ENCODE peak calls at places on chromosome 11, in six cellular contexts. One of them, this sample, is unnamed.

GRCh38 chr11:123063396-123064267 is 1.7 kb upstream of the HSPA8 start:
- DNase-seq in tibial nerve: no peak
- DNase-seq in stomach: peak; percentile 50
- DNase-seq in heart left ventricle: peak; percentile 39
- DNase-seq in HCT116: no peak
- DNase-seq in body of pancreas: peak; percentile 57
- DNase-seq in this sample: peak; percentile 52

GRCh38 chr11:126716456-126717083 is 284.0 kb downstream of the KIRREL3 start:
- DNase-seq in tibial nerve: no peak
- DNase-seq in stomach: peak; percentile 67
- DNase-seq in heart left ventricle: no peak
- DNase-seq in HCT116: peak; percentile 26
- DNase-seq in body of pancreas: peak; percentile 52
- DNase-seq in this sample: peak; percentile 50

GRCh38 chr11:2190670-2191471 is 19.3 kb upstream of the TH start:
- DNase-seq in tibial nerve: no peak
- DNase-seq in stomach: no peak
- DNase-seq in heart left ventricle: no peak
- DNase-seq in HCT116: no peak
- DNase-seq in body of pancreas: no peak
- DNase-seq in this sample: no peak

GRCh38 chr11:122108192-122108799 is 7.7 kb downstream of the BLID start:
- DNase-seq in tibial nerve: no peak
- DNase-seq in stomach: no peak
- DNase-seq in heart left ventricle: no peak
- DNase-seq in HCT116: peak; percentile 57
- DNase-seq in body of pancreas: peak; percentile 17
- DNase-seq in this sample: peak; percentile 49

GRCh38 chr11:75919525-75919924 is 104.5 kb downstream of the UVRAG start:
- DNase-seq in tibial nerve: no peak
- DNase-seq in stomach: no peak
- DNase-seq in heart left ventricle: no peak
- DNase-seq in HCT116: no peak
- DNase-seq in body of pancreas: no peak
- DNase-seq in this sample: no peak

GRCh38 chr11:34819740-34820482 is 96.3 kb downstream of the APIP start:
- DNase-seq in tibial nerve: no peak
- DNase-seq in stomach: no peak
- DNase-seq in heart left ventricle: no peak
- DNase-seq in HCT116: no peak
- DNase-seq in body of pancreas: no peak
- DNase-seq in this sample: no peak

GRCh38 chr11:134244593-134244992 is 8.6 kb downstream of the THYN1 start:
- DNase-seq in tibial nerve: no peak
- DNase-seq in stomach: no peak
- DNase-seq in heart left ventricle: no peak
- DNase-seq in HCT116: no peak
- DNase-seq in body of pancreas: no peak
- DNase-seq in this sample: no peak

GRCh38 chr11:45252134-45252856 is 33.8 kb downstream of the SYT13 start:
- DNase-seq in tibial nerve: no peak
- DNase-seq in stomach: peak; percentile 80
- DNase-seq in heart left ventricle: peak; percentile 68
- DNase-seq in HCT116: peak; percentile 75
- DNase-seq in body of pancreas: peak; percentile 75
- DNase-seq in this sample: peak; percentile 35

GRCh38 chr11:8013833-8014232 is 26.7 kb downstream of the EIF3F start:
- DNase-seq in tibial nerve: no peak
- DNase-seq in stomach: no peak
- DNase-seq in heart left ventricle: no peak
- DNase-seq in HCT116: no peak
- DNase-seq in body of pancreas: no peak
- DNase-seq in this sample: no peak

GRCh38 chr11:14065153-14065552 is 102.6 kb downstream of the SPON1 start:
- DNase-seq in tibial nerve: no peak
- DNase-seq in stomach: no peak
- DNase-seq in heart left ventricle: no peak
- DNase-seq in HCT116: no peak
- DNase-seq in body of pancreas: no peak
- DNase-seq in this sample: no peak

GRCh38 chr11:67248653-67249052 is 17.6 kb upstream of the GRK2 start:
- DNase-seq in tibial nerve: no peak
- DNase-seq in stomach: no peak
- DNase-seq in heart left ventricle: peak; percentile 54
- DNase-seq in HCT116: no peak
- DNase-seq in body of pancreas: no peak
- DNase-seq in this sample: peak; percentile 98

GRCh38 chr11:8765294-8765693 is 82.7 kb downstream of the RPL27A start:
- DNase-seq in tibial nerve: no peak
- DNase-seq in stomach: no peak
- DNase-seq in heart left ventricle: no peak
- DNase-seq in HCT116: no peak
- DNase-seq in body of pancreas: no peak
- DNase-seq in this sample: no peak

GRCh38 chr11:114280696-114281095 is 15.5 kb upstream of the NNMT start:
- DNase-seq in tibial nerve: no peak
- DNase-seq in stomach: peak; percentile 52
- DNase-seq in heart left ventricle: peak; percentile 64
- DNase-seq in HCT116: peak; percentile 35
- DNase-seq in body of pancreas: peak; percentile 64
- DNase-seq in this sample: no peak

GRCh38 chr11:59794417-59794816 is 16.2 kb downstream of the MRPL16 start:
- DNase-seq in tibial nerve: no peak
- DNase-seq in stomach: no peak
- DNase-seq in heart left ventricle: no peak
- DNase-seq in HCT116: no peak
- DNase-seq in body of pancreas: no peak
- DNase-seq in this sample: no peak

GRCh38 chr11:23311986-23312940 is 452.0 kb upstream of the CCDC179 start:
- DNase-seq in tibial nerve: no peak
- DNase-seq in stomach: no peak
- DNase-seq in heart left ventricle: no peak
- DNase-seq in HCT116: no peak
- DNase-seq in body of pancreas: no peak
- DNase-seq in this sample: no peak

GRCh38 chr11:86938900-86939880 is 16.0 kb downstream of the FZD4 start:
- DNase-seq in tibial nerve: no peak
- DNase-seq in stomach: no peak
- DNase-seq in heart left ventricle: no peak
- DNase-seq in HCT116: peak; percentile 37
- DNase-seq in body of pancreas: peak; percentile 20
- DNase-seq in this sample: no peak

GRCh38 chr11:3178349-3178748 is 13.2 kb upstream of the OSBPL5 start:
- DNase-seq in tibial nerve: no peak
- DNase-seq in stomach: no peak
- DNase-seq in heart left ventricle: no peak
- DNase-seq in HCT116: no peak
- DNase-seq in body of pancreas: no peak
- DNase-seq in this sample: no peak

GRCh38 chr11:368414-369335 is 624 bp upstream of the B4GALNT4 start:
- DNase-seq in tibial nerve: no peak
- DNase-seq in stomach: no peak
- DNase-seq in heart left ventricle: no peak
- DNase-seq in HCT116: no peak
- DNase-seq in body of pancreas: peak; percentile 32
- DNase-seq in this sample: peak; percentile 20

GRCh38 chr11:16924826-16925494 is 89.3 kb downstream of the PLEKHA7 start:
- DNase-seq in tibial nerve: no peak
- DNase-seq in stomach: peak; percentile 86
- DNase-seq in heart left ventricle: peak; percentile 62
- DNase-seq in HCT116: peak; percentile 78
- DNase-seq in body of pancreas: peak; percentile 88
- DNase-seq in this sample: peak; percentile 97

GRCh38 chr11:35348898-35349687 is 70.3 kb downstream of the SLC1A2 start:
- DNase-seq in tibial nerve: no peak
- DNase-seq in stomach: no peak
- DNase-seq in heart left ventricle: no peak
- DNase-seq in HCT116: no peak
- DNase-seq in body of pancreas: no peak
- DNase-seq in this sample: no peak

GRCh38 chr11:102886999-102887398 is 12.2 kb upstream of the MMP12 start:
- DNase-seq in tibial nerve: no peak
- DNase-seq in stomach: no peak
- DNase-seq in heart left ventricle: no peak
- DNase-seq in HCT116: no peak
- DNase-seq in body of pancreas: no peak
- DNase-seq in this sample: no peak

DNA sequence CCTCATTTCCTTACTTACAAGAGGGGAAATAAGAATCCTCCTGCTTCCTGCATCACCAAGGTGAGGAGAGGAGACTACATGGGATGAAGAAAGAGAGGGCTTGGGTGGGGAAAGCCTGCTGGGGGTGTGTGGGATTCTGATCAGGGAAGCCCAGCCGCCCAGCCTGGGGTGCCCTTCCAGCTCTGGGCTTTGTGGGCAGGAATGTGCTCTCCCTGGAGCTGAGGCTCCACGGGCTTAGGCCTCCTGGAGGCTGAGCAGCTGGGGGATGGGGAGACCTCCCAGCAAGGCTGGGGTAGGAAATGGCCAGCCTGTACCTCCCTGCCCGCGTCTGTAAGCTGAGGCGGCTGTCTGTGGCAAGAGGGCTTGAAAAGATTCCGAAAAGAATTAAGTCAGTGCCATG is 206.1 kb downstream of the GRIK4 start:
- DNase-seq in tibial nerve: no peak
- DNase-seq in stomach: no peak
- DNase-seq in heart left ventricle: no peak
- DNase-seq in HCT116: no peak
- DNase-seq in body of pancreas: no peak
- DNase-seq in this sample: no peak
- H3K27me3 ChIP-seq in tibial nerve: no peaks in the 10 kb centered on the region
- H3K27me3 ChIP-seq in stomach: no peaks in the 10 kb centered on the region
- H3K27me3 ChIP-seq in heart left ventricle: no peaks in the 10 kb centered on the region
- H3K27me3 ChIP-seq in HCT116: peaks cover 10% of the 10 kb centered on the region
- H3K27me3 ChIP-seq in body of pancreas: no peaks in the 10 kb centered on the region
- H3K27me3 ChIP-seq in this sample: no peaks in the 10 kb centered on the region

GRCh38 chr11:118928108-118928869 is 2.6 kb upstream of the BCL9L start:
- DNase-seq in tibial nerve: peak; percentile 87
- DNase-seq in stomach: peak; percentile 94
- DNase-seq in heart left ventricle: peak; percentile 92
- DNase-seq in HCT116: peak; percentile 96
- DNase-seq in body of pancreas: peak; percentile 96
- DNase-seq in this sample: peak; percentile 95
- TF ChIP-seq POLR2A in tibial nerve: no peak
- TF ChIP-seq POLR2A in stomach: no peak
- TF ChIP-seq POLR2A in heart left ventricle: no peak
- TF ChIP-seq POLR2A in HCT116: no peak
- TF ChIP-seq POLR2A in body of pancreas: peak; percentile 65
- TF ChIP-seq POLR2A in this sample: no peak

GRCh38 chr11:43925932-43926505 is 16.4 kb upstream of the C11orf96 start:
- DNase-seq in tibial nerve: no peak
- DNase-seq in stomach: no peak
- DNase-seq in heart left ventricle: no peak
- DNase-seq in HCT116: no peak
- DNase-seq in body of pancreas: no peak
- DNase-seq in this sample: no peak

GRCh38 chr11:43927070-43927469 is 15.4 kb upstream of the C11orf96 start:
- DNase-seq in tibial nerve: no peak
- DNase-seq in stomach: no peak
- DNase-seq in heart left ventricle: no peak
- DNase-seq in HCT116: no peak
- DNase-seq in body of pancreas: no peak
- DNase-seq in this sample: no peak

GRCh38 chr11:43928721-43929120 is 13.7 kb upstream of the C11orf96 start:
- DNase-seq in tibial nerve: no peak
- DNase-seq in stomach: no peak
- DNase-seq in heart left ventricle: no peak
- DNase-seq in HCT116: no peak
- DNase-seq in body of pancreas: no peak
- DNase-seq in this sample: no peak

GRCh38 chr11:43925063-43925931 is 17.1 kb upstream of the C11orf96 start:
- DNase-seq in tibial nerve: no peak
- DNase-seq in stomach: no peak
- DNase-seq in heart left ventricle: no peak
- DNase-seq in HCT116: no peak
- DNase-seq in body of pancreas: peak; percentile 50
- DNase-seq in this sample: no peak

DNA sequence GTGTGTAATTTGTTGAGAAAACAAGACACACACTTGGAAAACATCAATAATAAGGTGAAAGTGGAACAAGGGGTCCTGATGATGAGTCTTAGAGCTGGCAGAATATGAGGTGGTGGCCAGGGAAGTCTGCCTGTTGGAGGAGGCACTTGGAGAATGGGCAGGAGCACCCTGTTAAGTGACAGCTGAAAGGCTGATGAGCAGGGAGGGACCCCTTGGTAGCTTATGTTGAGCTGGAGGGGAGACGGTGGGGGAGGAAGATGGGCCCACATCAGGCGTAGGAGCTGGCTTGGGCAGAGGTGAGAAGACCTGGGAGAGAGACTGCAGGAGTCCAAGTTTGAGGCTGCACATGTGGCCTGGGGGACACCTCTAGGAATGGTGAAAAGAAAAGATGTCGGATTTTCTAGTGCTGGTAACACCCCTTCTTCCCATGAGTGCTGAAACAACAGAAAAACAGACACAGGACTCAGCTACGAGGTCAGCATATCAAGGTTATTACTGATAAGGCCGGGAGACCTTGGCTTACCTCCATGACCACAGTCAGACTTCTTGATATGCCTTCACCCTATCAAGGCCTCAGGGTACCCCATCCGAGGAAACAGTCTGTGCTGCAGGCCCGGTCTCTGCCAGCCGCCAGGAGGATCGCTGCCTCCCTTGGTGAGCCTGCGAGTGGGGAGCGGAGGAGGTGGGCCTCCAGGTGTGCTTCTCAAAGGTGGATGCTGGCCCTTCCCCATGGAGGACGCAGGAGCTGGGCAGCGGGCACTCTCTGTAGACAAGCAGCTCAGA is 14.3 kb upstream of the C11orf96 start:
- DNase-seq in tibial nerve: no peak
- DNase-seq in stomach: no peak
- DNase-seq in heart left ventricle: no peak
- DNase-seq in HCT116: no peak
- DNase-seq in body of pancreas: no peak
- DNase-seq in this sample: no peak
- H3K27ac ChIP-seq in tibial nerve: no peak overlapping the region
- H3K27ac ChIP-seq in stomach: no peak overlapping the region
- H3K27ac ChIP-seq in heart left ventricle: no peak overlapping the region
- H3K27ac ChIP-seq in HCT116: no peak overlapping the region
- H3K27ac ChIP-seq in body of pancreas: no peak overlapping the region
- H3K27ac ChIP-seq in this sample: no peak overlapping the region

DNA sequence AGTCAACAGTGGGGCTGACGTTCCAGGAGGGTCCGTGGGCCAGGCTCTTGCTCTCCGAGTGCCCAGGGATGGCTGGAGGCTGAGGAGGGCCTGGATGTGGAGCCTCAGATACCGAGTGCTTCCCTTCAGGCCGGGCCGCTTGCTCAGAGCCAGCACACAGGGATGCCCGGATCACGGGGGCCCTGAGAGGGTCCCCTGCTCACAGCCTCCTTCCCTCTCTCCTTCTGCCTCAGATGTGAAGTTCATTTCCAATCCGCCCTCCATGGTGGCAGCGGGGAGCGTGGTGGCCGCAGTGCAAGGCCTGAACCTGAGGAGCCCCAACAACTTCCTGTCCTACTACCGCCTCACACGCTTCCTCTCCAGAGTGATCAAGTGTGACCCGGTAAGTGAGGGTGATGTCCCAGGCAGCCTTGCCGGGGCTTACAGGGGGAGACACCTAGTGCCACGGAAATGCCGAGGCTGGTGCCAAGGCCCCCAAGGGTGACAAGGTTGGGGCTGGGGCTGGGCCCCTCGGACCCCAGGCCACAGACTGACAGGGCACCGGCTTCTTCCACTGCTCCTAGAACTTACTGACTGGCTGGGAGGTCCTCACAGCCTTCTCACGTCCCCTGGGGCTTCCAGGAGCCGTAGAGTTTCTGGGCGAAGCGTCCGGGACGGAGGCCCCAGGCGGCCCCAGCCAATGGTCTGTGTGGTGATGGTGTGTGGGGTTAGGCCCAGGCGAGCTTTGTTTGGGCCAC is 7.0 kb downstream of the CCND1 start:
- DNase-seq in tibial nerve: no peak
- DNase-seq in stomach: no peak
- DNase-seq in heart left ventricle: no peak
- DNase-seq in HCT116: no peak
- DNase-seq in body of pancreas: no peak
- DNase-seq in this sample: no peak
- H3K27me3 ChIP-seq in tibial nerve: peaks cover 5% of the 10 kb centered on the region
- H3K27me3 ChIP-seq in stomach: no peaks in the 10 kb centered on the region
- H3K27me3 ChIP-seq in heart left ventricle: no peaks in the 10 kb centered on the region
- H3K27me3 ChIP-seq in HCT116: no peaks in the 10 kb centered on the region
- H3K27me3 ChIP-seq in body of pancreas: no peaks in the 10 kb centered on the region
- H3K27me3 ChIP-seq in this sample: no peaks in the 10 kb centered on the region